ENCODE peak calls at places on chromosomes 1 and 21, in ten cellular contexts. One of them, this sample, is unnamed.

GRCh38 chr1:27966402-27967105 is 6.8 kb downstream of the XKR8 start:
- DNase-seq in GM12864: no peak
- DNase-seq in IMR-90: no peak
- DNase-seq in WERI-Rb-1: no peak
- DNase-seq in lower leg skin: no peak
- DNase-seq in adrenal gland: no peak
- DNase-seq in A549: no peak
- DNase-seq in fibroblast of pulmonary artery: no peak
- DNase-seq in BJ: no peak
- DNase-seq in Panc1: no peak
- DNase-seq in this sample: no peak

GRCh38 chr1:41681331-41682136 is 197.1 kb upstream of the EDN2 start:
- DNase-seq in WERI-Rb-1: no peak
- DNase-seq in lower leg skin: no peak
- DNase-seq in fibroblast of pulmonary artery: no peak
- DNase-seq in IMR-90: peak; percentile 52
- DNase-seq in adrenal gland: no peak
- DNase-seq in Panc1: no peak
- DNase-seq in BJ: no peak
- DNase-seq in GM12864: no peak
- DNase-seq in A549: no peak
- DNase-seq in this sample: no peak

GRCh38 chr1:40944326-40944725 is 35.2 kb upstream of the CTPS1 start:
- DNase-seq in fibroblast of pulmonary artery: peak; percentile 97
- DNase-seq in Panc1: no peak
- DNase-seq in BJ: peak; percentile 44
- DNase-seq in WERI-Rb-1: no peak
- DNase-seq in IMR-90: peak; percentile 92
- DNase-seq in A549: peak; percentile 80
- DNase-seq in lower leg skin: no peak
- DNase-seq in adrenal gland: peak; percentile 57
- DNase-seq in GM12864: no peak
- DNase-seq in this sample: no peak

GRCh38 chr1:70528591-70529333 is 117.7 kb downstream of the CTH start:
- DNase-seq in IMR-90: peak; percentile 33
- DNase-seq in GM12864: no peak
- DNase-seq in adrenal gland: peak; percentile 34
- DNase-seq in A549: peak; percentile 20
- DNase-seq in BJ: no peak
- DNase-seq in WERI-Rb-1: peak; percentile 59
- DNase-seq in fibroblast of pulmonary artery: peak; percentile 47
- DNase-seq in Panc1: peak; percentile 13
- DNase-seq in lower leg skin: no peak
- DNase-seq in this sample: no peak

GRCh38 chr21:45020629-45021427 is 53.6 kb upstream of the ADARB1 start:
- DNase-seq in WERI-Rb-1: no peak
- DNase-seq in A549: no peak
- DNase-seq in IMR-90: no peak
- DNase-seq in GM12864: no peak
- DNase-seq in Panc1: no peak
- DNase-seq in lower leg skin: peak; percentile 82
- DNase-seq in fibroblast of pulmonary artery: no peak
- DNase-seq in adrenal gland: no peak
- DNase-seq in BJ: no peak
- DNase-seq in this sample: peak; percentile 66

GRCh38 chr1:7538033-7538432 is 233.1 kb upstream of the VAMP3 start:
- DNase-seq in lower leg skin: no peak
- DNase-seq in Panc1: no peak
- DNase-seq in fibroblast of pulmonary artery: peak; percentile 32
- DNase-seq in WERI-Rb-1: no peak
- DNase-seq in adrenal gland: no peak
- DNase-seq in A549: peak; percentile 54
- DNase-seq in BJ: no peak
- DNase-seq in GM12864: no peak
- DNase-seq in IMR-90: peak; percentile 90
- DNase-seq in this sample: peak; percentile 1

GRCh38 chr1:91687452-91687851 is 186.8 kb downstream of the CDC7 start:
- DNase-seq in GM12864: no peak
- DNase-seq in WERI-Rb-1: no peak
- DNase-seq in IMR-90: no peak
- DNase-seq in fibroblast of pulmonary artery: no peak
- DNase-seq in A549: no peak
- DNase-seq in Panc1: no peak
- DNase-seq in adrenal gland: no peak
- DNase-seq in BJ: no peak
- DNase-seq in lower leg skin: no peak
- DNase-seq in this sample: no peak

GRCh38 chr1:246569248-246570238 is 3.3 kb downstream of the CNST start:
- DNase-seq in GM12864: peak; percentile 35
- DNase-seq in fibroblast of pulmonary artery: peak; percentile 39
- DNase-seq in Panc1: peak; percentile 73
- DNase-seq in lower leg skin: no peak
- DNase-seq in A549: no peak
- DNase-seq in WERI-Rb-1: no peak
- DNase-seq in BJ: no peak
- DNase-seq in adrenal gland: no peak
- DNase-seq in IMR-90: peak; percentile 63
- DNase-seq in this sample: no peak

GRCh38 chr1:212455406-212456165 is 22.9 kb downstream of the NENF start:
- DNase-seq in BJ: peak; percentile 15
- DNase-seq in GM12864: no peak
- DNase-seq in A549: peak; percentile 80
- DNase-seq in WERI-Rb-1: peak; percentile 91
- DNase-seq in IMR-90: peak; percentile 82
- DNase-seq in Panc1: peak; percentile 59
- DNase-seq in fibroblast of pulmonary artery: peak; percentile 90
- DNase-seq in adrenal gland: peak; percentile 89
- DNase-seq in lower leg skin: peak; percentile 98
- DNase-seq in this sample: peak; percentile 89

GRCh38 chr1:18597159-18598042 is 33.2 kb upstream of the PAX7 start:
- DNase-seq in WERI-Rb-1: peak; percentile 62
- DNase-seq in GM12864: no peak
- DNase-seq in IMR-90: peak; percentile 25
- DNase-seq in A549: peak; percentile 33
- DNase-seq in BJ: no peak
- DNase-seq in Panc1: no peak
- DNase-seq in adrenal gland: peak; percentile 54
- DNase-seq in lower leg skin: peak; percentile 90
- DNase-seq in fibroblast of pulmonary artery: peak; percentile 49
- DNase-seq in this sample: peak; percentile 71

GRCh38 chr1:92921031-92922023 is 39.9 kb downstream of the DIPK1A start:
- DNase-seq in BJ: no peak
- DNase-seq in A549: no peak
- DNase-seq in Panc1: no peak
- DNase-seq in WERI-Rb-1: no peak
- DNase-seq in lower leg skin: no peak
- DNase-seq in GM12864: no peak
- DNase-seq in adrenal gland: no peak
- DNase-seq in fibroblast of pulmonary artery: no peak
- DNase-seq in IMR-90: no peak
- DNase-seq in this sample: no peak

GRCh38 chr1:11690132-11690668 is 1.3 kb upstream of the DRAXIN start:
- DNase-seq in WERI-Rb-1: no peak
- DNase-seq in fibroblast of pulmonary artery: no peak
- DNase-seq in BJ: no peak
- DNase-seq in adrenal gland: no peak
- DNase-seq in Panc1: no peak
- DNase-seq in GM12864: no peak
- DNase-seq in A549: no peak
- DNase-seq in lower leg skin: no peak
- DNase-seq in IMR-90: no peak
- DNase-seq in this sample: no peak
- H3K4me3 ChIP-seq in WERI-Rb-1: peak overlapping the region; percentile 73
- H3K4me3 ChIP-seq in fibroblast of pulmonary artery: no peak overlapping the region
- H3K4me3 ChIP-seq in BJ: no peak overlapping the region
- H3K4me3 ChIP-seq in adrenal gland: no peak overlapping the region
- H3K4me3 ChIP-seq in Panc1: no peak overlapping the region
- H3K4me3 ChIP-seq in GM12864: no peak overlapping the region
- H3K4me3 ChIP-seq in A549: no peak overlapping the region
- H3K4me3 ChIP-seq in lower leg skin: no peak overlapping the region
- H3K4me3 ChIP-seq in IMR-90: no peak overlapping the region
- H3K4me3 ChIP-seq in this sample: no peak overlapping the region

GRCh38 chr1:150564051-150564991 is 15.1 kb downstream of the MCL1 start:
- DNase-seq in adrenal gland: peak; percentile 49
- DNase-seq in A549: no peak
- DNase-seq in lower leg skin: no peak
- DNase-seq in GM12864: no peak
- DNase-seq in IMR-90: no peak
- DNase-seq in BJ: no peak
- DNase-seq in Panc1: no peak
- DNase-seq in WERI-Rb-1: no peak
- DNase-seq in fibroblast of pulmonary artery: peak; percentile 49
- DNase-seq in this sample: no peak
- TF ChIP-seq CTCF in adrenal gland: no peak
- TF ChIP-seq CTCF in A549: no peak
- TF ChIP-seq CTCF in lower leg skin: no peak
- TF ChIP-seq CTCF in GM12864: no peak
- TF ChIP-seq CTCF in IMR-90: no peak
- TF ChIP-seq CTCF in BJ: no peak
- TF ChIP-seq CTCF in Panc1: no peak
- TF ChIP-seq CTCF in WERI-Rb-1: no peak
- TF ChIP-seq CTCF in fibroblast of pulmonary artery: no peak
- TF ChIP-seq CTCF in this sample: no peak

GRCh38 chr21:31552826-31553225 is 106.7 kb upstream of the SOD1 start:
- DNase-seq in adrenal gland: no peak
- DNase-seq in fibroblast of pulmonary artery: no peak
- DNase-seq in WERI-Rb-1: no peak
- DNase-seq in Panc1: no peak
- DNase-seq in lower leg skin: no peak
- DNase-seq in BJ: no peak
- DNase-seq in A549: no peak
- DNase-seq in IMR-90: no peak
- DNase-seq in GM12864: no peak
- DNase-seq in this sample: no peak

GRCh38 chr21:31553461-31553860 is 106.0 kb upstream of the SOD1 start:
- DNase-seq in WERI-Rb-1: no peak
- DNase-seq in lower leg skin: no peak
- DNase-seq in fibroblast of pulmonary artery: no peak
- DNase-seq in adrenal gland: no peak
- DNase-seq in GM12864: no peak
- DNase-seq in Panc1: no peak
- DNase-seq in BJ: no peak
- DNase-seq in IMR-90: no peak
- DNase-seq in A549: no peak
- DNase-seq in this sample: no peak

GRCh38 chr21:31553926-31554325 is 105.6 kb upstream of the SOD1 start:
- DNase-seq in lower leg skin: no peak
- DNase-seq in adrenal gland: no peak
- DNase-seq in Panc1: no peak
- DNase-seq in GM12864: no peak
- DNase-seq in fibroblast of pulmonary artery: no peak
- DNase-seq in BJ: no peak
- DNase-seq in A549: no peak
- DNase-seq in IMR-90: no peak
- DNase-seq in WERI-Rb-1: no peak
- DNase-seq in this sample: no peak

GRCh38 chr21:31555741-31556191 is 103.7 kb upstream of the SOD1 start:
- DNase-seq in WERI-Rb-1: no peak
- DNase-seq in A549: no peak
- DNase-seq in lower leg skin: no peak
- DNase-seq in adrenal gland: no peak
- DNase-seq in GM12864: no peak
- DNase-seq in fibroblast of pulmonary artery: no peak
- DNase-seq in BJ: no peak
- DNase-seq in Panc1: no peak
- DNase-seq in IMR-90: no peak
- DNase-seq in this sample: no peak

DNA sequence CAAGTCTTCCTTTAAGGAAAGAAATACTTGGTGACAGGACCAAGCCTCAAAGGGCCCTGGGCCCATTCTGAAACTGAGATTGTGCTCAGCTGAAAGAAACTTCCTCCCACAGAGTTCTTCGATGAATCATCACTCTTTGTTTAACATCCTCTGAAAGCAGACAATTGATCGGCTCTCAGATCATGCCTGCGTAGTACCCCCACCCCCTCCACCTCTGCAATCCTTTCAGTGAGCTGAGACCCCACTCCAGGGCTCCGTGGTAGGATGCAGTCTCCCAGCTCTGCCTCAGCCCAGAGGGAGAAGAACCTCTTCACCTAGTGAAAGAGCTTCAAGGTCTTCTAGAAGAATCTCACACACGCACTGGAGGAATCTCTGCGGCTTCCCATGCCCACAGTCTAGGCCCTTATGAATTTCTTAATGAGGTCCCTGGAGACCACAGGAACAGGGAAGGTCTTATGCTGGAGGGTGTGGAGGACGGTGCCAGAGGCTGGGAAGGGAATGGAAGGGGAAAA is 104.9 kb upstream of the SOD1 start:
- DNase-seq in fibroblast of pulmonary artery: peak; percentile 54
- DNase-seq in lower leg skin: no peak
- DNase-seq in adrenal gland: no peak
- DNase-seq in BJ: no peak
- DNase-seq in Panc1: no peak
- DNase-seq in A549: no peak
- DNase-seq in GM12864: peak; percentile 21
- DNase-seq in IMR-90: peak; percentile 5
- DNase-seq in WERI-Rb-1: no peak
- DNase-seq in this sample: no peak
- H3K4me3 ChIP-seq in fibroblast of pulmonary artery: no peak overlapping the region
- H3K4me3 ChIP-seq in lower leg skin: no peak overlapping the region
- H3K4me3 ChIP-seq in adrenal gland: no peak overlapping the region
- H3K4me3 ChIP-seq in BJ: no peak overlapping the region
- H3K4me3 ChIP-seq in Panc1: no peak overlapping the region
- H3K4me3 ChIP-seq in A549: no peak overlapping the region
- H3K4me3 ChIP-seq in GM12864: no peak overlapping the region
- H3K4me3 ChIP-seq in IMR-90: no peak overlapping the region
- H3K4me3 ChIP-seq in WERI-Rb-1: no peak overlapping the region
- H3K4me3 ChIP-seq in this sample: no peak overlapping the region

GRCh38 chr21:46347203-46347550 is 23.2 kb downstream of the PCNT start:
- DNase-seq in lower leg skin: no peak
- DNase-seq in A549: no peak
- DNase-seq in BJ: no peak
- DNase-seq in adrenal gland: no peak
- DNase-seq in IMR-90: no peak
- DNase-seq in Panc1: no peak
- DNase-seq in WERI-Rb-1: no peak
- DNase-seq in fibroblast of pulmonary artery: no peak
- DNase-seq in GM12864: no peak
- DNase-seq in this sample: peak; percentile 54

GRCh38 chr21:46346296-46347202 is 22.6 kb downstream of the PCNT start:
- DNase-seq in Panc1: no peak
- DNase-seq in IMR-90: no peak
- DNase-seq in A549: no peak
- DNase-seq in GM12864: no peak
- DNase-seq in fibroblast of pulmonary artery: no peak
- DNase-seq in WERI-Rb-1: no peak
- DNase-seq in lower leg skin: no peak
- DNase-seq in adrenal gland: peak; percentile 87
- DNase-seq in BJ: no peak
- DNase-seq in this sample: no peak

GRCh38 chr21:46349134-46349760 is 25.3 kb downstream of the PCNT start:
- DNase-seq in GM12864: no peak
- DNase-seq in IMR-90: no peak
- DNase-seq in BJ: no peak
- DNase-seq in Panc1: no peak
- DNase-seq in A549: no peak
- DNase-seq in fibroblast of pulmonary artery: no peak
- DNase-seq in adrenal gland: no peak
- DNase-seq in WERI-Rb-1: no peak
- DNase-seq in lower leg skin: no peak
- DNase-seq in this sample: peak; percentile 65

GRCh38 chr21:46345861-46346260 is 21.9 kb downstream of the PCNT start:
- DNase-seq in BJ: no peak
- DNase-seq in Panc1: no peak
- DNase-seq in IMR-90: no peak
- DNase-seq in WERI-Rb-1: no peak
- DNase-seq in lower leg skin: no peak
- DNase-seq in A549: no peak
- DNase-seq in GM12864: no peak
- DNase-seq in adrenal gland: no peak
- DNase-seq in fibroblast of pulmonary artery: no peak
- DNase-seq in this sample: no peak

GRCh38 chr21:46347791-46348381 is 23.9 kb downstream of the PCNT start:
- DNase-seq in A549: no peak
- DNase-seq in WERI-Rb-1: no peak
- DNase-seq in adrenal gland: peak; percentile 83
- DNase-seq in fibroblast of pulmonary artery: peak; percentile 14
- DNase-seq in Panc1: no peak
- DNase-seq in IMR-90: no peak
- DNase-seq in BJ: no peak
- DNase-seq in GM12864: no peak
- DNase-seq in lower leg skin: no peak
- DNase-seq in this sample: peak; percentile 89
- TF ChIP-seq CTCF in A549: no peak
- TF ChIP-seq CTCF in WERI-Rb-1: no peak
- TF ChIP-seq CTCF in adrenal gland: peak; percentile 67
- TF ChIP-seq CTCF in fibroblast of pulmonary artery: no peak
- TF ChIP-seq CTCF in Panc1: no peak
- TF ChIP-seq CTCF in IMR-90: no peak
- TF ChIP-seq CTCF in BJ: no peak
- TF ChIP-seq CTCF in GM12864: peak; percentile 67
- TF ChIP-seq CTCF in lower leg skin: no peak
- TF ChIP-seq CTCF in this sample: peak; percentile 78